ENCODE peak calls at places on chromosomes 4 and X, in nine cellular contexts. S is effector memory CD8-positive, alpha-beta T cell; Y is T47D; K is NCI-H1092 treated with DMSO at 0.1 percent for 48 hours; G is activated T-cell treated with anti-CD3 and anti-CD28 coated beads for 1 hour; I is epithelial cell of proximal tubule; X is AG10803; L is mucosa of descending colon; Z is right cardiac atrium. H is an unnamed sample.

GRCh38 chr4:47840291-47840690 is 2.4 kb upstream of the CORIN start:
- DNase-seq in S (no peak), Y (no peak), K (no peak), G (no peak), I (no peak), X (no peak), L (no peak), Z (no peak), H (no peak)

GRCh38 chr4:176971576-176972105 is 178.9 kb upstream of the VEGFC start:
- DNase-seq in S (no peak), Y (no peak), K (no peak), G (no peak), I (no peak), X (no peak), L (no peak), Z (no peak), H (no peak)

GRCh38 chrX:104972737-104973136 is 247.8 kb downstream of the TEX13A start:
- DNase-seq in S (no peak), Y (peak), K (no peak), G (no peak), I (no peak), X (no peak), L (no peak), Z (no peak), H (no peak)

GRCh38 chr4:152112887-152113286 is 352.1 kb upstream of the GATB start:
- DNase-seq in S (no peak), Y (no peak), K (no peak), G (no peak), I (no peak), X (no peak), L (no peak), Z (no peak), H (no peak)

GRCh38 chrX:149312936-149313432 is 192.1 kb downstream of the IDS start:
- DNase-seq in S (no peak), Y (no peak), K (no peak), G (no peak), I (no peak), X (peak), L (no peak), Z (no peak), H (no peak)

GRCh38 chr4:101756181-101756580 is 34.3 kb upstream of the BANK1 start:
- DNase-seq in S (no peak), Y (no peak), K (no peak), G (no peak), I (no peak), X (no peak), L (no peak), Z (no peak), H (no peak)

GRCh38 chr4:40986375-40986774 is 228.0 kb downstream of the APBB2 start:
- DNase-seq in S (no peak), Y (peak), K (no peak), G (no peak), I (no peak), X (peak), L (no peak), Z (no peak), H (no peak)

GRCh38 chrX:115266300-115266699 is 23.2 kb upstream of the LUZP4 start:
- DNase-seq in S (no peak), Y (no peak), K (peak), G (no peak), I (no peak), X (no peak), L (no peak), Z (no peak), H (no peak)

GRCh38 chr4:154807042-154807630 is 26.1 kb downstream of the RBM46 start:
- DNase-seq in S (no peak), Y (peak), K (peak), G (no peak), I (no peak), X (peak), L (no peak), Z (no peak), H (no peak)

GRCh38 chr4:56156141-56156540 is 207.4 kb downstream of the CEP135 start:
- DNase-seq in S (no peak), Y (no peak), K (no peak), G (no peak), I (no peak), X (no peak), L (no peak), Z (no peak), H (no peak)

GRCh38 chrX:5449323-5449722 is 779.3 kb downstream of the NLGN4X start:
- DNase-seq in S (no peak), Y (no peak), K (no peak), G (no peak), I (no peak), X (no peak), L (no peak), Z (no peak), H (no peak)

GRCh38 chrX:16712116-16712824 is at the start of gene CTPS2:
- DNase-seq in S (peak), Y (peak), K (peak), G (peak), I (no peak), X (peak), L (peak), Z (peak), H (no peak)

GRCh38 chr4:52560844-52561280 is 98.2 kb downstream of the USP46 start:
- DNase-seq in S (no peak), Y (no peak), K (no peak), G (no peak), I (peak), X (peak), L (no peak), Z (no peak), H (no peak)

GRCh38 chrX:30865020-30865419 is 24.0 kb downstream of the TAB3 start:
- DNase-seq in S (no peak), Y (peak), K (no peak), G (no peak), I (no peak), X (no peak), L (no peak), Z (no peak), H (no peak)

GRCh38 chr4:1648962-1649361 is 35.2 kb downstream of the FAM53A start:
- DNase-seq in S (no peak), Y (no peak), K (no peak), G (no peak), I (no peak), X (no peak), L (no peak), Z (no peak), H (no peak)

GRCh38 chr4:8867624-8868320 is 3.9 kb downstream of the HMX1 start:
- DNase-seq in S (no peak), Y (no peak), K (no peak), G (no peak), I (no peak), X (no peak), L (no peak), Z (peak), H (no peak)

GRCh38 chr4:26732356-26732755 is 128.3 kb upstream of the STIM2 start:
- DNase-seq in S (no peak), Y (no peak), K (no peak), G (no peak), I (no peak), X (peak), L (no peak), Z (no peak), H (no peak)

GRCh38 chr4:28010543-28011235 is 1150.0 kb downstream of the STIM2 start:
- DNase-seq in S (no peak), Y (no peak), K (no peak), G (no peak), I (no peak), X (peak), L (no peak), Z (no peak), H (no peak)

GRCh38 chr4:73213917-73214663 is 44.5 kb downstream of the ANKRD17 start:
- DNase-seq in S (no peak), Y (no peak), K (no peak), G (no peak), I (no peak), X (peak), L (no peak), Z (no peak), H (no peak)

GRCh38 chr4:112514079-112514448 is 1.9 kb downstream of the NEUROG2 start:
- DNase-seq in S (no peak), Y (no peak), K (peak), G (no peak), I (no peak), X (no peak), L (no peak), Z (no peak), H (no peak)

GRCh38 chr4:107999932-108000539 is 10.3 kb downstream of the HADH start:
- DNase-seq in S (no peak), Y (no peak), K (no peak), G (no peak), I (no peak), X (no peak), L (no peak), Z (no peak), H (no peak)

GRCh38 chrX:131595120-131595519 is 51.2 kb downstream of the OR13H1 start:
- DNase-seq in S (no peak), Y (no peak), K (no peak), G (no peak), I (no peak), X (no peak), L (no peak), Z (no peak), H (no peak)

GRCh38 chr4:16237715-16238114 is 11.4 kb upstream of the TAPT1 start:
- DNase-seq in S (no peak), Y (no peak), K (no peak), G (no peak), I (no peak), X (no peak), L (no peak), Z (no peak), H (no peak)

GRCh38 chrX:129930941-129931410 is 25.0 kb downstream of the UTP14A start:
- DNase-seq in S (no peak), Y (no peak), K (no peak), G (no peak), I (no peak), X (no peak), L (no peak), Z (peak), H (no peak)

GRCh38 chr4:36004231-36004851 is 240.0 kb downstream of the ARAP2 start:
- DNase-seq in S (no peak), Y (no peak), K (no peak), G (no peak), I (no peak), X (no peak), L (no peak), Z (no peak), H (no peak)

GRCh38 chr4:61817071-61817470 is 616.9 kb downstream of the ADGRL3 start:
- DNase-seq in S (no peak), Y (no peak), K (no peak), G (no peak), I (no peak), X (no peak), L (no peak), Z (peak), H (no peak)

GRCh38 chrX:40406330-40406859 is 174.4 kb upstream of the ATP6AP2 start:
- DNase-seq in S (no peak), Y (no peak), K (no peak), G (no peak), I (no peak), X (peak), L (no peak), Z (no peak), H (no peak)

GRCh38 chr4:112060212-112060611 is 85.0 kb upstream of the FAM241A start:
- DNase-seq in S (no peak), Y (peak), K (no peak), G (no peak), I (no peak), X (peak), L (no peak), Z (no peak), H (no peak)

GRCh38 chr4:37884855-37885487 is 5.9 kb upstream of the TBC1D1 start:
- DNase-seq in S (no peak), Y (no peak), K (no peak), G (no peak), I (no peak), X (no peak), L (no peak), Z (no peak), H (no peak)

GRCh38 chrX:37922926-37923325 is 75.6 kb upstream of the DYNLT3 start:
- DNase-seq in S (no peak), Y (no peak), K (no peak), G (no peak), I (no peak), X (no peak), L (no peak), Z (no peak), H (no peak)

GRCh38 chr4:140893939-140894338 is 137.8 kb upstream of the TBC1D9 start:
- DNase-seq in S (no peak), Y (no peak), K (no peak), G (no peak), I (no peak), X (peak), L (no peak), Z (no peak), H (no peak)

GRCh38 chrX:10582945-10583344 is 37.4 kb downstream of the MID1 start:
- DNase-seq in S (no peak), Y (no peak), K (no peak), G (no peak), I (no peak), X (peak), L (no peak), Z (no peak), H (no peak)

GRCh38 chr4:39067031-39067430 is 5.0 kb downstream of the KLHL5 start:
- DNase-seq in S (no peak), Y (no peak), K (no peak), G (no peak), I (no peak), X (no peak), L (no peak), Z (no peak), H (no peak)

GRCh38 chr4:89482248-89482647 is 174.6 kb upstream of the GPRIN3 start:
- DNase-seq in S (no peak), Y (peak), K (peak), G (no peak), I (no peak), X (peak), L (no peak), Z (no peak), H (no peak)

GRCh38 chrX:55758033-55758432 is 40.5 kb downstream of the RRAGB start:
- DNase-seq in S (no peak), Y (no peak), K (no peak), G (no peak), I (no peak), X (no peak), L (no peak), Z (no peak), H (no peak)

GRCh38 chr4:25925486-25926201 is 11.6 kb downstream of the SMIM20 start:
- DNase-seq in S (no peak), Y (peak), K (peak), G (no peak), I (no peak), X (peak), L (peak), Z (peak), H (no peak)

GRCh38 chr4:143581331-143581961 is 67.9 kb downstream of the SMARCA5 start:
- DNase-seq in S (no peak), Y (no peak), K (no peak), G (no peak), I (no peak), X (no peak), L (no peak), Z (no peak), H (no peak)

H was measured in kidney epithelial cell.